ENCODE peak calls at places on chromosomes 2 and 18, in four cellular contexts. U, B, M and K are unnamed samples.

GRCh38 chr2:55010915-55011314 is 39.3 kb downstream of the RTN4 start:
- DNase-seq in U (no peak), B (no peak), M (no peak), K (peak)

GRCh38 chr2:49619804-49620203 is 465.5 kb upstream of the FSHR start:
- DNase-seq in U (no peak), B (peak), M (no peak), K (no peak)

GRCh38 chr2:217147751-217148318 is 288.0 kb upstream of the TNP1 start:
- DNase-seq in U (no peak), B (no peak), M (no peak), K (no peak)

GRCh38 chr2:142585785-142586184 is 291.7 kb upstream of the KYNU start:
- DNase-seq in U (no peak), B (no peak), M (no peak), K (no peak)

GRCh38 chr2:64311948-64312621 is 141.9 kb upstream of the LGALSL start:
- DNase-seq in U (no peak), B (peak), M (peak), K (peak)

GRCh38 chr2:8229546-8229986 is 452.3 kb upstream of the ID2 start:
- DNase-seq in U (peak), B (peak), M (peak), K (peak)

GRCh38 chr2:171482308-171482707 is 40.0 kb upstream of the CYBRD1 start:
- DNase-seq in U (no peak), B (no peak), M (no peak), K (no peak)

GRCh38 chr2:143476421-143477084 is 347.3 kb downstream of the ARHGAP15 start:
- DNase-seq in U (no peak), B (no peak), M (no peak), K (no peak)

GRCh38 chr2:176789751-176790150 is 422.8 kb upstream of the HNRNPA3 start:
- DNase-seq in U (no peak), B (no peak), M (no peak), K (no peak)

GRCh38 chr18:11668441-11669169 is 20.5 kb upstream of the GNAL start:
- DNase-seq in U (no peak), B (no peak), M (no peak), K (no peak)

GRCh38 chr2:146844226-146844990 is 1000.4 kb upstream of the ACVR2A start:
- DNase-seq in U (no peak), B (no peak), M (no peak), K (no peak)

GRCh38 chr2:17539993-17540812 is at the start of gene VSNL1:
- DNase-seq in U (no peak), B (no peak), M (no peak), K (peak)

GRCh38 chr2:97724501-97724900 is 11.1 kb downstream of the ZAP70 start:
- DNase-seq in U (no peak), B (no peak), M (no peak), K (no peak)

GRCh38 chr2:6986251-6986893 is 69.2 kb downstream of the RNF144A start:
- DNase-seq in U (no peak), B (no peak), M (no peak), K (peak)

GRCh38 chr18:79429381-79429780 is 33.7 kb downstream of the NFATC1 start:
- DNase-seq in U (no peak), B (no peak), M (no peak), K (no peak)

GRCh38 chr2:132642415-132642814 is 27.6 kb downstream of the LYPD1 start:
- DNase-seq in U (no peak), B (no peak), M (no peak), K (no peak)

GRCh38 chr2:2121887-2122286 is 209.2 kb downstream of the MYT1L start:
- DNase-seq in U (no peak), B (no peak), M (no peak), K (no peak)

GRCh38 chr2:226121339-226121738 is 678.3 kb downstream of the IRS1 start:
- DNase-seq in U (no peak), B (no peak), M (no peak), K (no peak)

GRCh38 chr18:8912348-8913057 is 190.0 kb upstream of the NDUFV2 start:
- DNase-seq in U (no peak), B (no peak), M (no peak), K (no peak)

GRCh38 chr18:58579561-58580047 is 49.3 kb downstream of the ALPK2 start:
- DNase-seq in U (no peak), B (no peak), M (no peak), K (no peak)

GRCh38 chr18:48602759-48603390 is 64.0 kb downstream of the CTIF start:
- DNase-seq in U (no peak), B (no peak), M (no peak), K (no peak)

GRCh38 chr2:68744517-68744916 is 9.9 kb downstream of the ARHGAP25 start:
- DNase-seq in U (no peak), B (no peak), M (no peak), K (no peak)

GRCh38 chr2:96082211-96083063 is 33.9 kb downstream of the ADRA2B start:
- DNase-seq in U (no peak), B (no peak), M (no peak), K (no peak)

GRCh38 chr18:48814490-48815181 is 136.1 kb downstream of the SMAD7 start:
- DNase-seq in U (no peak), B (no peak), M (no peak), K (no peak)

GRCh38 chr2:160109939-160110673 is 47.7 kb upstream of the PLA2R1 start:
- DNase-seq in U (peak), B (peak), M (peak), K (peak)

GRCh38 chr2:101151859-101152194 is 645 bp upstream of the TBC1D8 start:
- DNase-seq in U (no peak), B (peak), M (no peak), K (peak)